ENCODE peak calls at places on chromosomes 6 and 20, in nine cellular contexts. T, Z, I, Q, Y, F, L, M and C are unnamed samples.

GRCh38 chr6:144955853-144956252 is 670.7 kb downstream of the UTRN start:
- DNase-seq in Z (no peak), Q (no peak), I (no peak), M (peak), T (peak), L (no peak), Y (no peak), F (peak), C (no peak)

GRCh38 chr20:63911171-63911570 is 16.2 kb downstream of the DNAJC5 start:
- DNase-seq in Q (no peak), T (peak), L (no peak), F (no peak), Z (no peak), Y (no peak), I (no peak), M (peak), C (no peak)

GRCh38 chr20:18005170-18005989 is 36.6 kb downstream of the MGME1 start:
- DNase-seq in L (no peak), F (no peak), Z (peak), T (no peak), Y (no peak), M (no peak), Q (peak), I (no peak), C (peak)

GRCh38 chr6:157996201-157996712 is 14.6 kb downstream of the SYNJ2 start:
- DNase-seq in Y (no peak), F (no peak), M (no peak), Q (no peak), I (no peak), Z (peak), T (no peak), L (no peak), C (no peak)

GRCh38 chr6:139378882-139379341 is 4.5 kb upstream of the CITED2 start:
- DNase-seq in Q (no peak), F (peak), Y (no peak), Z (no peak), T (peak), I (no peak), M (peak), L (peak), C (no peak)

GRCh38 chr6:147530132-147531060 is 21.9 kb downstream of the SAMD5 start:
- DNase-seq in F (no peak), L (peak), Q (no peak), M (peak), I (no peak), T (no peak), Y (peak), Z (no peak), C (no peak)

GRCh38 chr6:111201764-111202163 is 114.5 kb downstream of the SLC16A10 start:
- DNase-seq in T (no peak), L (no peak), M (no peak), Z (no peak), Y (no peak), Q (no peak), F (no peak), I (no peak), C (no peak)

GRCh38 chr20:12928755-12929401 is 79.9 kb upstream of the SPTLC3 start:
- DNase-seq in Y (no peak), L (no peak), Z (no peak), T (peak), I (no peak), Q (no peak), M (peak), F (peak), C (no peak)

GRCh38 chr20:63032861-63033634 is 26.3 kb upstream of the BHLHE23 start:
- DNase-seq in L (no peak), F (no peak), T (no peak), Q (no peak), I (no peak), Z (peak), Y (no peak), M (no peak), C (no peak)

GRCh38 chr20:20759132-20759531 is 46.7 kb upstream of the RALGAPA2 start:
- DNase-seq in L (no peak), I (no peak), Q (no peak), F (no peak), T (no peak), Z (no peak), Y (peak), M (no peak), C (no peak)

GRCh38 chr6:116405147-116405546 is 34.4 kb downstream of the DSE start:
- DNase-seq in L (no peak), T (peak), Q (no peak), M (no peak), Z (no peak), Y (no peak), F (peak), I (no peak), C (no peak)

GRCh38 chr6:28525496-28526039 is at the start of gene GPX5:
- DNase-seq in L (peak), Y (no peak), Q (no peak), I (no peak), F (no peak), T (no peak), Z (no peak), M (no peak), C (no peak)

GRCh38 chr20:38212806-38213606 is 47.5 kb downstream of the KIAA1755 start:
- DNase-seq in I (no peak), Y (no peak), L (no peak), F (no peak), Q (no peak), M (no peak), Z (no peak), T (no peak), C (no peak)

GRCh38 chr6:42197574-42198362 is 3.0 kb upstream of the GUCA1B start:
- DNase-seq in Y (no peak), L (peak), I (no peak), T (peak), Q (no peak), M (no peak), F (peak), Z (peak), C (no peak)

GRCh38 chr6:41100871-41101287 is 28.1 kb downstream of the NFYA start:
- DNase-seq in M (no peak), Z (no peak), I (peak), T (no peak), Q (peak), F (no peak), Y (no peak), L (no peak), C (peak)

GRCh38 chr6:26520088-26520839 is 17.9 kb upstream of the HMGN4 start:
- DNase-seq in Y (no peak), F (no peak), Q (no peak), T (no peak), I (no peak), L (no peak), Z (no peak), M (no peak), C (no peak)

GRCh38 chr6:113644861-113645575 is 212.1 kb upstream of the MARCKS start:
- DNase-seq in Y (no peak), T (peak), M (peak), Q (no peak), I (no peak), L (no peak), Z (no peak), F (peak), C (no peak)

GRCh38 chr20:46406986-46407670 is 713 bp upstream of the ELMO2 start:
- DNase-seq in T (no peak), I (peak), Z (peak), L (peak), M (peak), Y (peak), Q (no peak), F (no peak), C (no peak)

GRCh38 chr20:23655551-23656211 is 17.9 kb upstream of the CST3 start:
- DNase-seq in I (no peak), Y (no peak), Q (no peak), Z (no peak), F (no peak), M (no peak), L (no peak), T (peak), C (no peak)

GRCh38 chr6:143198312-143198711 is 137.6 kb downstream of the AIG1 start:
- DNase-seq in Z (no peak), M (no peak), T (no peak), Y (no peak), Q (no peak), F (no peak), L (no peak), I (no peak), C (no peak)

GRCh38 chr6:11241793-11242201 is 9.3 kb upstream of the NEDD9 start:
- DNase-seq in Z (no peak), Q (peak), F (peak), L (no peak), I (no peak), T (peak), M (no peak), Y (no peak), C (peak)

GRCh38 chr6:149170564-149171452 is 146.7 kb upstream of the TAB2 start:
- DNase-seq in F (peak), Z (no peak), M (no peak), L (no peak), I (no peak), Y (no peak), T (peak), Q (no peak), C (no peak)

GRCh38 chr20:4728121-4728520 is 6.4 kb downstream of the PRND start:
- DNase-seq in F (peak), Z (no peak), I (no peak), T (peak), M (peak), Q (no peak), L (no peak), Y (no peak), C (no peak)

GRCh38 chr6:109513571-109514071 is 30.6 kb upstream of the ZBTB24 start:
- DNase-seq in T (peak), Z (no peak), F (peak), Y (no peak), I (no peak), M (peak), Q (no peak), L (no peak), C (peak)

GRCh38 chr6:168037242-168037641 is 39.8 kb downstream of the KIF25 start:
- DNase-seq in F (no peak), Q (no peak), T (no peak), Y (no peak), I (no peak), L (no peak), Z (no peak), M (peak), C (no peak)

GRCh38 chr6:115551510-115551909 is 509.2 kb downstream of the FRK start:
- DNase-seq in L (no peak), Y (peak), F (no peak), Z (no peak), I (no peak), Q (no peak), T (no peak), M (no peak), C (no peak)

GRCh38 chr6:35487653-35488516 is 9.0 kb downstream of the TEAD3 start:
- DNase-seq in Z (no peak), Y (no peak), M (peak), T (peak), Q (no peak), L (no peak), F (peak), I (no peak), C (no peak)

GRCh38 chr6:123808556-123808955 is 4.9 kb downstream of the NKAIN2 start:
- DNase-seq in F (no peak), L (no peak), Q (no peak), I (no peak), Z (no peak), T (no peak), Y (peak), M (no peak), C (no peak)

GRCh38 chr6:133358598-133358997 is 117.4 kb downstream of the EYA4 start:
- DNase-seq in L (no peak), I (no peak), Q (no peak), Z (no peak), F (no peak), M (no peak), T (no peak), Y (peak), C (no peak)

GRCh38 chr6:13248053-13248452 is 80.3 kb downstream of the TBC1D7 start:
- DNase-seq in Q (peak), Z (no peak), F (peak), T (peak), L (no peak), M (peak), I (no peak), Y (peak), C (no peak)

GRCh38 chr20:52410182-52410647 is 218.6 kb upstream of the ZFP64 start:
- DNase-seq in Q (no peak), L (peak), I (peak), Z (peak), Y (no peak), M (no peak), T (peak), F (peak), C (no peak)

GRCh38 chr6:56724455-56724854 is 81.8 kb upstream of the DST start:
- DNase-seq in Y (no peak), Q (no peak), I (no peak), Z (no peak), M (no peak), F (peak), L (no peak), T (peak), C (no peak)

GRCh38 chr6:129233458-129234134 is 350.7 kb downstream of the LAMA2 start:
- DNase-seq in L (no peak), F (no peak), Y (no peak), Q (no peak), I (no peak), Z (no peak), M (no peak), T (no peak), C (no peak)

GRCh38 chr20:33159713-33160112 is 8.2 kb upstream of the BPIFA2 start:
- DNase-seq in T (no peak), M (no peak), I (no peak), Y (no peak), F (no peak), Z (no peak), Q (no peak), L (no peak), C (no peak)

GRCh38 chr20:50588034-50588736 is 78.0 kb downstream of the PTPN1 start:
- DNase-seq in T (peak), Y (peak), Q (peak), M (peak), L (peak), Z (peak), F (peak), I (peak), C (no peak)

GRCh38 chr20:11810316-11811130 is 107.2 kb upstream of the BTBD3 start:
- DNase-seq in L (no peak), Y (peak), F (peak), T (peak), Z (no peak), I (no peak), Q (no peak), M (peak), C (no peak)

GRCh38 chr6:154463573-154464419 is 46.7 kb downstream of the CNKSR3 start:
- DNase-seq in F (no peak), Y (no peak), Q (no peak), Z (no peak), L (no peak), I (no peak), T (no peak), M (no peak), C (no peak)

GRCh38 chr6:11413112-11413687 is 124.3 kb upstream of the TMEM170B start:
- DNase-seq in Q (no peak), Y (no peak), M (no peak), Z (no peak), I (no peak), F (no peak), L (peak), T (no peak), C (no peak)